ENCODE peak calls at places on chromosomes 13 and 19, in four cellular contexts. V is fibroblast of lung, E is cardiac muscle cell, Q is brain microvascular endothelial cell. G is an unnamed sample.

GRCh38 chr13:85148009-85148408 is 651.2 kb downstream of the SLITRK6 start:
- DNase-seq in V (peak), E (peak), Q (no peak), G (peak)

GRCh38 chr19:56147307-56147706 is 6.2 kb downstream of the ZNF444 start:
- DNase-seq in V (no peak), E (no peak), Q (no peak), G (no peak)

GRCh38 chr13:64579331-64579730 is 2650.8 kb downstream of the PCDH9 start:
- DNase-seq in V (no peak), E (no peak), Q (no peak), G (no peak)

GRCh38 chr13:95296326-95296939 is 4.8 kb downstream of the ABCC4 start:
- DNase-seq in V (no peak), E (peak), Q (no peak), G (no peak)

GRCh38 chr13:46097015-46097414 is 7.8 kb downstream of the CPB2 start:
- DNase-seq in V (no peak), E (no peak), Q (no peak), G (no peak)

GRCh38 chr19:14091885-14092462 is 1.4 kb upstream of the SAMD1 start:
- DNase-seq in V (no peak), E (no peak), Q (no peak), G (no peak)

GRCh38 chr19:35249848-35250711 is 1.3 kb downstream of the LSR start:
- DNase-seq in V (no peak), E (no peak), Q (no peak), G (no peak)

GRCh38 chr13:48161530-48162179 is 66.8 kb upstream of the MED4 start:
- DNase-seq in V (no peak), E (no peak), Q (no peak), G (no peak)

GRCh38 chr19:54660967-54661366 is 1.8 kb upstream of the LILRB4 start:
- DNase-seq in V (no peak), E (no peak), Q (no peak), G (no peak)

GRCh38 chr13:94201022-94201421 is 278.5 kb downstream of the DCT start:
- DNase-seq in V (no peak), E (no peak), Q (no peak), G (no peak)

GRCh38 chr19:41928221-41928683 is at the start of gene ERFL:
- DNase-seq in V (no peak), E (no peak), Q (no peak), G (no peak)

GRCh38 chr19:53549354-53549753 is 11.4 kb downstream of the ZNF331 start:
- DNase-seq in V (peak), E (peak), Q (peak), G (no peak)

GRCh38 chr13:38814331-38814730 is 127.5 kb downstream of the FREM2 start:
- DNase-seq in V (no peak), E (no peak), Q (no peak), G (no peak)

GRCh38 chr19:48283908-48284307 is 14.0 kb downstream of the ZNF114 start:
- DNase-seq in V (peak), E (peak), Q (peak), G (peak)

GRCh38 chr19:35043906-35044305 is 2.4 kb downstream of the HPN start:
- DNase-seq in V (no peak), E (no peak), Q (no peak), G (no peak)

GRCh38 chr19:17889609-17890214 is 18.0 kb downstream of the SLC5A5 start:
- DNase-seq in V (peak), E (peak), Q (peak), G (no peak)

GRCh38 chr13:45718063-45718462 is 15.9 kb downstream of the CBY2 start:
- DNase-seq in V (peak), E (peak), Q (peak), G (no peak)

GRCh38 chr13:90360785-90361184 is 986.7 kb upstream of the MIR17HG start:
- DNase-seq in V (no peak), E (no peak), Q (no peak), G (no peak)

GRCh38 chr13:90362718-90363117 is 984.8 kb upstream of the MIR17HG start:
- DNase-seq in V (peak), E (peak), Q (peak), G (no peak)

GRCh38 chr13:90365130-90365529 is 982.4 kb upstream of the MIR17HG start:
- DNase-seq in V (peak), E (peak), Q (no peak), G (no peak)
- TF ChIP-seq CTCF in V (no peak), E (peak), Q (peak), G (peak)

DNA sequence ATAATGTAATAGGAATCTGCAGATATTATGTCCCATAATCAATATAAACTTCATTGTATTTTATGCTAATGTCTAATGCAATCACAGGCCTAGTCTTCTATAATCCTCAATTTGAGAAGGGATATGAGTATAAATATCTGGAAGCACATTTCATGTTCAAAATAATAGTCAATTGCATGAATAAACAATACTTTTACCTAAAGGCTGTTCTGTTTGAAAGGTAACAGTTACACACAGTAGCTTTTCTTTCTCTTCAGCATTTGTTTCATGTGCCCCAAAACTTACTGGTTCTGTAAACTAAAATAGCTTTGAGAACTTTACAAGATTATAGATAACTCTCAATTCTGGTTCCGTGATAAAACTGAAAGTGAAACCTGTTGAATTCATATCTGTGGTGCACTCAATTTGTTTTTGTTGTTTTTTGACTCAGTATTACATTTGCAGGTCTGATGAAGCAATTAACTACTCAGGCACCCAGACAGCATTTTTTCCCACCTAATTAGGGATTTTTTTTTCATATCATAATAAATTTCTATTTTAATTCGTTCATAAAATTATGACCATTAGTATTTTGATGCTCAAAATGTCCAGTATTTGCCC is 1193.8 kb downstream of the SLITRK1 start:
- DNase-seq in V (peak), E (peak), Q (no peak), G (no peak)
- H3K4me3 ChIP-seq in V (peak), E (no peak), Q (peak), G (no peak)

DNA sequence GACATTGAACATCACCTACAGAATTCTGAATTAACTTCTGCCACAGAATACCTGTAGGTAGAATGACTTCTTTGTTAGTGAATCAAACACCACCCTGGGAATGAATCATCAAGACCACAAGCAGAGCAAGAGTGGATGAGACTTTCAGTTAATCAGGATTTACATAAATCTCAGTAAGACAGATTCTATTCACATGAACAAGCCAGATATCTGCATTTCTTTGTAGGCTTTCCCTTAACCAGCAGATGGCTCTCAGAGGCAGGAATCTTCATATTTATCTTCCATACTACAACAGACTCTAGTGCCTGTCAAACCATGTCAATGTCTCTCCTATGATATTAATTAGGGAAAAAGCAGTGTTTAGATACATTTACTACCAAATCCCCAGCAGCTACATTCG is 412.1 kb downstream of the KLF12 start:
- DNase-seq in V (peak), E (peak), Q (peak), G (no peak)
- TF ChIP-seq CTCF in V (no peak), E (peak), Q (peak), G (peak)

GRCh38 chr19:32174386-32175113 is 170.9 kb upstream of the ZNF507 start:
- DNase-seq in V (no peak), E (no peak), Q (no peak), G (no peak)

GRCh38 chr19:32168606-32169005 is 176.8 kb upstream of the ZNF507 start:
- DNase-seq in V (no peak), E (no peak), Q (no peak), G (no peak)

GRCh38 chr19:32173836-32174235 is 171.6 kb upstream of the ZNF507 start:
- DNase-seq in V (no peak), E (no peak), Q (no peak), G (no peak)

GRCh38 chr19:32176591-32176990 is 168.8 kb upstream of the ZNF507 start:
- DNase-seq in V (no peak), E (no peak), Q (no peak), G (no peak)

DNA sequence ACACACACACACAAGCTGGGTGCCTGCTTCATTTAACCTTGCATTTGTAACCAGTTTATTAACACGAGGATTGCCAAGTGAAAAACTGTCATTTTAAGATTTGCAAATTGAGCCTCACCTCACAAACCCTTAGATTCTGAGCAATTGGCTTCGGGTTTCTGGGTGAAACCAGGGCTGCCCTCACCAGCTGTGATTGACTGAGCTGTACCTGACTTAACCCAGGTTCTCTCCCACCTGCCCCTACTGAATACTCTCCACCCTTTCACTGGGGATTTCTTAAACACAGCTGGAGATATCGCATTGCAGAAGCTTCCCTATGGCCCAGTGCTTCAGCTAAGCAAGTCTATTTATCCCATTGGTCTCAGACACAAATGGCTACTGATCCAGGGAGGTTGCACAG is 172.6 kb upstream of the ZNF507 start:
- DNase-seq in V (no peak), E (no peak), Q (no peak), G (no peak)
- H3K4me3 ChIP-seq in V (no peak), E (no peak), Q (no peak), G (no peak)

GRCh38 chr19:1401138-1401888 is at the start of gene GAMT:
- DNase-seq in V (peak), E (peak), Q (no peak), G (no peak)
- TF ChIP-seq CTCF in V (no peak), E (peak), Q (peak), G (no peak)

DNA sequence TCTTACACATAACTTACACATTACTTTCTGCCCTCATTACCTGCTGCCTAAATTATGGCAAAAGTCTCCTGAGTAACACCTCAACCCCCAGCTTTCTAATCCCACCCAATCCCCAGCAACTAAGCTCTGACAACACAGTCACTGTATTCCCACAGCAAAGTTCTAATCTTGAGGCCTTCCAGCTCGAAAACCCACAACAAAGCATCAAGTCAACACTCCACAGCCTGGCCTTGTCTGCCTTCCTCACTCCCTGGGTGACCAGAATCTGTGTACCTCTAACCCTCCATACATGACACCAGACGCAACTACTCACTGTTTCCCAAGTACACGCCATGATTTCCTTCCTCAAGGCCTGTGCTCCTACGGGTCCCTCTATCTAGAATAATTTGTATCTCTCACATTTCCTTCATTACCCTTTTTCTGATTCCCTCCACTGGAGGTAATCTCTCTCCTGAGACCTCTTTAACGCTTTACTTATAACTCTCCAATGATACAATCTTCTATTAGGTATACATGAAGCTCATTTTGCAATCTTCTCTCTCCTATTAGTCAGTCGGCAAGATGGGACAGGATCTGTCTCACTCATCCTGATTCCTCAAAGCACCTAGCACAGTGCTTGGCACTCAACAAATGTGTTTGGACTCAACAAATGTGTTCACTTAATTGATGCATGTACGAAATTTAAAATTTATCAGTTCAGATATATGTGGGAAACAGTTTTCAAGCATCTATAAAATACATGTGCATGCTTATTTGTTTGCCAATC is 87.6 kb upstream of the DOCK9 start:
- DNase-seq in V (no peak), E (no peak), Q (no peak), G (no peak)
- H3K4me3 ChIP-seq in V (no peak), E (no peak), Q (no peak), G (no peak)

G was measured in retinal pigment epithelial cell.